ENCODE peak calls at places on chromosomes 7 and 10, in ten cellular contexts. One of them, this sample, is unnamed.

GRCh38 chr7:17599733-17600685 is 301.6 kb downstream of the AHR start:
- DNase-seq in fibroblast of gingiva: peak
- DNase-seq in skeletal muscle cell: peak
- DNase-seq in sigmoid colon: no peak
- DNase-seq in endothelial cell: no peak
- DNase-seq in lower lobe of right lung: no peak
- DNase-seq in MV-4-11: no peak
- DNase-seq in CMK: no peak
- DNase-seq in iris pigment epithelial cell: peak
- DNase-seq in activated CD8-positive, alpha-beta memory T cell treated with anti-CD3 and anti-CD28 coated beads for 4 hours: no peak
- DNase-seq in this sample: peak

GRCh38 chr7:132116369-132116768 is 459.9 kb downstream of the PLXNA4 start:
- DNase-seq in skeletal muscle cell: no peak
- DNase-seq in activated CD8-positive, alpha-beta memory T cell treated with anti-CD3 and anti-CD28 coated beads for 4 hours: no peak
- DNase-seq in sigmoid colon: no peak
- DNase-seq in iris pigment epithelial cell: peak
- DNase-seq in CMK: no peak
- DNase-seq in endothelial cell: no peak
- DNase-seq in MV-4-11: no peak
- DNase-seq in fibroblast of gingiva: no peak
- DNase-seq in lower lobe of right lung: no peak
- DNase-seq in this sample: no peak

GRCh38 chr10:24891823-24892222 is 60.6 kb downstream of the PRTFDC1 start:
- DNase-seq in CMK: no peak
- DNase-seq in MV-4-11: no peak
- DNase-seq in activated CD8-positive, alpha-beta memory T cell treated with anti-CD3 and anti-CD28 coated beads for 4 hours: no peak
- DNase-seq in sigmoid colon: no peak
- DNase-seq in skeletal muscle cell: peak
- DNase-seq in lower lobe of right lung: no peak
- DNase-seq in iris pigment epithelial cell: peak
- DNase-seq in fibroblast of gingiva: peak
- DNase-seq in endothelial cell: no peak
- DNase-seq in this sample: peak

GRCh38 chr7:66326501-66327180 is 121.5 kb downstream of the TPST1 start:
- DNase-seq in iris pigment epithelial cell: peak
- DNase-seq in sigmoid colon: no peak
- DNase-seq in CMK: no peak
- DNase-seq in skeletal muscle cell: peak
- DNase-seq in activated CD8-positive, alpha-beta memory T cell treated with anti-CD3 and anti-CD28 coated beads for 4 hours: no peak
- DNase-seq in MV-4-11: no peak
- DNase-seq in lower lobe of right lung: no peak
- DNase-seq in fibroblast of gingiva: peak
- DNase-seq in endothelial cell: no peak
- DNase-seq in this sample: peak

GRCh38 chr10:22366771-22367170 is 21.5 kb downstream of the SPAG6 start:
- DNase-seq in fibroblast of gingiva: no peak
- DNase-seq in activated CD8-positive, alpha-beta memory T cell treated with anti-CD3 and anti-CD28 coated beads for 4 hours: no peak
- DNase-seq in skeletal muscle cell: no peak
- DNase-seq in iris pigment epithelial cell: no peak
- DNase-seq in endothelial cell: no peak
- DNase-seq in CMK: no peak
- DNase-seq in lower lobe of right lung: no peak
- DNase-seq in MV-4-11: no peak
- DNase-seq in sigmoid colon: no peak
- DNase-seq in this sample: no peak

GRCh38 chr7:132782777-132783633 is 206.7 kb upstream of the PLXNA4 start:
- DNase-seq in MV-4-11: no peak
- DNase-seq in fibroblast of gingiva: peak
- DNase-seq in endothelial cell: no peak
- DNase-seq in lower lobe of right lung: no peak
- DNase-seq in sigmoid colon: no peak
- DNase-seq in skeletal muscle cell: peak
- DNase-seq in activated CD8-positive, alpha-beta memory T cell treated with anti-CD3 and anti-CD28 coated beads for 4 hours: no peak
- DNase-seq in CMK: no peak
- DNase-seq in iris pigment epithelial cell: peak
- DNase-seq in this sample: peak

GRCh38 chr10:126062132-126063032 is 166.0 kb downstream of the FANK1 start:
- DNase-seq in sigmoid colon: peak
- DNase-seq in MV-4-11: peak
- DNase-seq in skeletal muscle cell: peak
- DNase-seq in lower lobe of right lung: peak
- DNase-seq in fibroblast of gingiva: peak
- DNase-seq in endothelial cell: no peak
- DNase-seq in iris pigment epithelial cell: peak
- DNase-seq in CMK: no peak
- DNase-seq in activated CD8-positive, alpha-beta memory T cell treated with anti-CD3 and anti-CD28 coated beads for 4 hours: no peak
- DNase-seq in this sample: peak

GRCh38 chr7:17939111-17939669 is 1.1 kb downstream of the SNX13 start:
- DNase-seq in skeletal muscle cell: no peak
- DNase-seq in MV-4-11: peak
- DNase-seq in iris pigment epithelial cell: peak
- DNase-seq in CMK: no peak
- DNase-seq in endothelial cell: no peak
- DNase-seq in activated CD8-positive, alpha-beta memory T cell treated with anti-CD3 and anti-CD28 coated beads for 4 hours: no peak
- DNase-seq in fibroblast of gingiva: peak
- DNase-seq in lower lobe of right lung: no peak
- DNase-seq in sigmoid colon: no peak
- DNase-seq in this sample: no peak

GRCh38 chr7:102220929-102221850 is 65.5 kb upstream of the SH2B2 start:
- DNase-seq in endothelial cell: no peak
- DNase-seq in iris pigment epithelial cell: peak
- DNase-seq in fibroblast of gingiva: no peak
- DNase-seq in lower lobe of right lung: no peak
- DNase-seq in skeletal muscle cell: peak
- DNase-seq in activated CD8-positive, alpha-beta memory T cell treated with anti-CD3 and anti-CD28 coated beads for 4 hours: no peak
- DNase-seq in sigmoid colon: no peak
- DNase-seq in CMK: no peak
- DNase-seq in MV-4-11: no peak
- DNase-seq in this sample: peak

GRCh38 chr7:22319424-22320403 is 37.2 kb downstream of the RAPGEF5 start:
- DNase-seq in endothelial cell: no peak
- DNase-seq in activated CD8-positive, alpha-beta memory T cell treated with anti-CD3 and anti-CD28 coated beads for 4 hours: no peak
- DNase-seq in MV-4-11: no peak
- DNase-seq in skeletal muscle cell: no peak
- DNase-seq in iris pigment epithelial cell: no peak
- DNase-seq in sigmoid colon: no peak
- DNase-seq in fibroblast of gingiva: no peak
- DNase-seq in CMK: no peak
- DNase-seq in lower lobe of right lung: no peak
- DNase-seq in this sample: no peak

GRCh38 chr7:159033956-159034938 is 110.4 kb downstream of the VIPR2 start:
- DNase-seq in activated CD8-positive, alpha-beta memory T cell treated with anti-CD3 and anti-CD28 coated beads for 4 hours: no peak
- DNase-seq in iris pigment epithelial cell: no peak
- DNase-seq in CMK: no peak
- DNase-seq in endothelial cell: no peak
- DNase-seq in lower lobe of right lung: no peak
- DNase-seq in sigmoid colon: peak
- DNase-seq in fibroblast of gingiva: no peak
- DNase-seq in skeletal muscle cell: no peak
- DNase-seq in MV-4-11: no peak
- DNase-seq in this sample: no peak

GRCh38 chr7:95472521-95473160 is 13.1 kb upstream of the ASB4 start:
- DNase-seq in MV-4-11: no peak
- DNase-seq in endothelial cell: no peak
- DNase-seq in CMK: no peak
- DNase-seq in skeletal muscle cell: no peak
- DNase-seq in sigmoid colon: no peak
- DNase-seq in iris pigment epithelial cell: peak
- DNase-seq in activated CD8-positive, alpha-beta memory T cell treated with anti-CD3 and anti-CD28 coated beads for 4 hours: no peak
- DNase-seq in fibroblast of gingiva: peak
- DNase-seq in lower lobe of right lung: no peak
- DNase-seq in this sample: peak

GRCh38 chr10:13658864-13659685 is 72.3 kb downstream of the PRPF18 start:
- DNase-seq in lower lobe of right lung: peak
- DNase-seq in CMK: no peak
- DNase-seq in activated CD8-positive, alpha-beta memory T cell treated with anti-CD3 and anti-CD28 coated beads for 4 hours: no peak
- DNase-seq in endothelial cell: peak
- DNase-seq in iris pigment epithelial cell: no peak
- DNase-seq in MV-4-11: no peak
- DNase-seq in sigmoid colon: peak
- DNase-seq in fibroblast of gingiva: no peak
- DNase-seq in skeletal muscle cell: no peak
- DNase-seq in this sample: no peak

GRCh38 chr10:17751781-17752445 is at the start of gene TMEM236:
- DNase-seq in CMK: no peak
- DNase-seq in sigmoid colon: no peak
- DNase-seq in MV-4-11: no peak
- DNase-seq in skeletal muscle cell: no peak
- DNase-seq in fibroblast of gingiva: no peak
- DNase-seq in activated CD8-positive, alpha-beta memory T cell treated with anti-CD3 and anti-CD28 coated beads for 4 hours: no peak
- DNase-seq in endothelial cell: no peak
- DNase-seq in lower lobe of right lung: no peak
- DNase-seq in iris pigment epithelial cell: no peak
- DNase-seq in this sample: no peak

GRCh38 chr7:154853727-154854095 is 149.2 kb downstream of the PAXIP1 start:
- DNase-seq in skeletal muscle cell: no peak
- DNase-seq in MV-4-11: no peak
- DNase-seq in sigmoid colon: no peak
- DNase-seq in iris pigment epithelial cell: no peak
- DNase-seq in endothelial cell: no peak
- DNase-seq in activated CD8-positive, alpha-beta memory T cell treated with anti-CD3 and anti-CD28 coated beads for 4 hours: no peak
- DNase-seq in CMK: no peak
- DNase-seq in fibroblast of gingiva: no peak
- DNase-seq in lower lobe of right lung: no peak
- DNase-seq in this sample: no peak

GRCh38 chr10:128377364-128377987 is 251.3 kb upstream of the MKI67 start:
- DNase-seq in MV-4-11: no peak
- DNase-seq in iris pigment epithelial cell: no peak
- DNase-seq in CMK: no peak
- DNase-seq in activated CD8-positive, alpha-beta memory T cell treated with anti-CD3 and anti-CD28 coated beads for 4 hours: no peak
- DNase-seq in fibroblast of gingiva: no peak
- DNase-seq in endothelial cell: no peak
- DNase-seq in skeletal muscle cell: no peak
- DNase-seq in lower lobe of right lung: no peak
- DNase-seq in sigmoid colon: no peak
- DNase-seq in this sample: no peak

GRCh38 chr10:128018236-128018635 is 108.0 kb downstream of the MKI67 start:
- DNase-seq in lower lobe of right lung: no peak
- DNase-seq in CMK: no peak
- DNase-seq in skeletal muscle cell: no peak
- DNase-seq in sigmoid colon: peak
- DNase-seq in endothelial cell: no peak
- DNase-seq in activated CD8-positive, alpha-beta memory T cell treated with anti-CD3 and anti-CD28 coated beads for 4 hours: no peak
- DNase-seq in fibroblast of gingiva: no peak
- DNase-seq in MV-4-11: no peak
- DNase-seq in iris pigment epithelial cell: peak
- DNase-seq in this sample: no peak

GRCh38 chr10:117175215-117175900 is 21.9 kb upstream of the KCNK18 start:
- DNase-seq in iris pigment epithelial cell: no peak
- DNase-seq in lower lobe of right lung: peak
- DNase-seq in endothelial cell: peak
- DNase-seq in CMK: no peak
- DNase-seq in skeletal muscle cell: no peak
- DNase-seq in activated CD8-positive, alpha-beta memory T cell treated with anti-CD3 and anti-CD28 coated beads for 4 hours: no peak
- DNase-seq in MV-4-11: no peak
- DNase-seq in sigmoid colon: no peak
- DNase-seq in fibroblast of gingiva: no peak
- DNase-seq in this sample: no peak

GRCh38 chr10:70575486-70575873 is 27.1 kb downstream of the PRF1 start:
- DNase-seq in endothelial cell: no peak
- DNase-seq in skeletal muscle cell: no peak
- DNase-seq in iris pigment epithelial cell: no peak
- DNase-seq in MV-4-11: no peak
- DNase-seq in sigmoid colon: peak
- DNase-seq in lower lobe of right lung: no peak
- DNase-seq in CMK: no peak
- DNase-seq in fibroblast of gingiva: no peak
- DNase-seq in activated CD8-positive, alpha-beta memory T cell treated with anti-CD3 and anti-CD28 coated beads for 4 hours: no peak
- DNase-seq in this sample: no peak

GRCh38 chr7:130273863-130274262 is 7.2 kb downstream of the CPA2 start:
- DNase-seq in fibroblast of gingiva: peak
- DNase-seq in endothelial cell: peak
- DNase-seq in skeletal muscle cell: peak
- DNase-seq in lower lobe of right lung: no peak
- DNase-seq in activated CD8-positive, alpha-beta memory T cell treated with anti-CD3 and anti-CD28 coated beads for 4 hours: no peak
- DNase-seq in MV-4-11: no peak
- DNase-seq in sigmoid colon: no peak
- DNase-seq in CMK: no peak
- DNase-seq in iris pigment epithelial cell: no peak
- DNase-seq in this sample: no peak

GRCh38 chr10:71270821-71271220 is 48.2 kb upstream of the SLC29A3 start:
- DNase-seq in endothelial cell: no peak
- DNase-seq in skeletal muscle cell: no peak
- DNase-seq in fibroblast of gingiva: no peak
- DNase-seq in sigmoid colon: no peak
- DNase-seq in iris pigment epithelial cell: no peak
- DNase-seq in lower lobe of right lung: no peak
- DNase-seq in MV-4-11: no peak
- DNase-seq in CMK: no peak
- DNase-seq in activated CD8-positive, alpha-beta memory T cell treated with anti-CD3 and anti-CD28 coated beads for 4 hours: no peak
- DNase-seq in this sample: no peak

GRCh38 chr10:11046766-11047165 is 29.1 kb downstream of the CELF2 start:
- DNase-seq in sigmoid colon: no peak
- DNase-seq in iris pigment epithelial cell: no peak
- DNase-seq in CMK: no peak
- DNase-seq in skeletal muscle cell: no peak
- DNase-seq in MV-4-11: no peak
- DNase-seq in fibroblast of gingiva: no peak
- DNase-seq in lower lobe of right lung: no peak
- DNase-seq in activated CD8-positive, alpha-beta memory T cell treated with anti-CD3 and anti-CD28 coated beads for 4 hours: no peak
- DNase-seq in endothelial cell: no peak
- DNase-seq in this sample: no peak

GRCh38 chr7:150375662-150376521 is 3.2 kb upstream of the ZNF775 start:
- DNase-seq in iris pigment epithelial cell: no peak
- DNase-seq in MV-4-11: no peak
- DNase-seq in endothelial cell: no peak
- DNase-seq in activated CD8-positive, alpha-beta memory T cell treated with anti-CD3 and anti-CD28 coated beads for 4 hours: no peak
- DNase-seq in fibroblast of gingiva: no peak
- DNase-seq in skeletal muscle cell: no peak
- DNase-seq in CMK: no peak
- DNase-seq in lower lobe of right lung: no peak
- DNase-seq in sigmoid colon: no peak
- DNase-seq in this sample: no peak

GRCh38 chr10:97195654-97196212 is 10.0 kb upstream of the SLIT1 start:
- DNase-seq in iris pigment epithelial cell: no peak
- DNase-seq in endothelial cell: no peak
- DNase-seq in activated CD8-positive, alpha-beta memory T cell treated with anti-CD3 and anti-CD28 coated beads for 4 hours: no peak
- DNase-seq in CMK: no peak
- DNase-seq in fibroblast of gingiva: no peak
- DNase-seq in lower lobe of right lung: no peak
- DNase-seq in MV-4-11: peak
- DNase-seq in skeletal muscle cell: no peak
- DNase-seq in sigmoid colon: no peak
- DNase-seq in this sample: no peak

GRCh38 chr7:1748774-1749173 is 78.7 kb downstream of the ELFN1 start:
- DNase-seq in iris pigment epithelial cell: no peak
- DNase-seq in lower lobe of right lung: no peak
- DNase-seq in activated CD8-positive, alpha-beta memory T cell treated with anti-CD3 and anti-CD28 coated beads for 4 hours: no peak
- DNase-seq in skeletal muscle cell: no peak
- DNase-seq in CMK: no peak
- DNase-seq in sigmoid colon: no peak
- DNase-seq in MV-4-11: no peak
- DNase-seq in fibroblast of gingiva: no peak
- DNase-seq in endothelial cell: no peak
- DNase-seq in this sample: no peak

GRCh38 chr7:107201795-107202450 is 33.1 kb downstream of the HBP1 start:
- DNase-seq in activated CD8-positive, alpha-beta memory T cell treated with anti-CD3 and anti-CD28 coated beads for 4 hours: no peak
- DNase-seq in skeletal muscle cell: no peak
- DNase-seq in sigmoid colon: no peak
- DNase-seq in fibroblast of gingiva: no peak
- DNase-seq in endothelial cell: peak
- DNase-seq in lower lobe of right lung: no peak
- DNase-seq in iris pigment epithelial cell: peak
- DNase-seq in CMK: no peak
- DNase-seq in MV-4-11: no peak
- DNase-seq in this sample: no peak

GRCh38 chr10:60607409-60607808 is 170.9 kb upstream of the CDK1 start:
- DNase-seq in CMK: no peak
- DNase-seq in endothelial cell: no peak
- DNase-seq in fibroblast of gingiva: no peak
- DNase-seq in lower lobe of right lung: no peak
- DNase-seq in sigmoid colon: no peak
- DNase-seq in iris pigment epithelial cell: no peak
- DNase-seq in activated CD8-positive, alpha-beta memory T cell treated with anti-CD3 and anti-CD28 coated beads for 4 hours: no peak
- DNase-seq in skeletal muscle cell: no peak
- DNase-seq in MV-4-11: no peak
- DNase-seq in this sample: no peak

This sample was measured in astrocyte of the cerebellum.